ENCODE peak calls at places on chromosomes 2 and 18, in eight cellular contexts. E is SW480; A is bronchial epithelial cell; T is endothelial cell of umbilical vein; P is left colon; W is hypothalamus; K is ACHN; Z is stimulated activated CD4-positive, alpha-beta T cell treated with anti-CD3 and anti-CD28 coated beads, TNF-alpha, amount 100 ng/mL, for 48 hours. F is an unnamed sample.

GRCh38 chr2:48195168-48195567 is 288.9 kb upstream of the FBXO11 start:
- DNase-seq in W (no peak), K (no peak), P (no peak), E (no peak), A (no peak), T (no peak), Z (no peak), F (no peak)

GRCh38 chr2:137467246-137467862 is 496.9 kb upstream of the HNMT start:
- DNase-seq in Z (no peak), E (peak), K (peak), W (no peak), A (peak), P (peak), T (peak), F (no peak)

GRCh38 chr2:159606287-159606686 is 10.1 kb downstream of the BAZ2B start:
- DNase-seq in Z (no peak), E (no peak), W (no peak), P (no peak), T (no peak), K (no peak), A (no peak), F (no peak)

GRCh38 chr18:29979884-29980283 is 1062.7 kb downstream of the DSC3 start:
- DNase-seq in Z (no peak), K (peak), P (no peak), W (no peak), E (no peak), T (no peak), A (no peak), F (no peak)

GRCh38 chr18:51803029-51803428 is 537.0 kb upstream of the DCC start:
- DNase-seq in T (no peak), E (no peak), W (no peak), Z (no peak), P (no peak), A (no peak), K (no peak), F (no peak)

GRCh38 chr18:22505136-22505535 is 87.4 kb upstream of the CTAGE1 start:
- DNase-seq in W (no peak), E (no peak), A (peak), K (no peak), T (peak), P (no peak), Z (no peak), F (no peak)

GRCh38 chr2:54461251-54461650 is 5.1 kb downstream of the SPTBN1 start:
- DNase-seq in K (no peak), P (no peak), E (no peak), Z (no peak), W (no peak), A (peak), T (no peak), F (no peak)

GRCh38 chr2:176479961-176480360 is 210.7 kb downstream of the MTX2 start:
- DNase-seq in A (no peak), P (no peak), K (no peak), T (no peak), W (no peak), Z (no peak), E (no peak), F (no peak)

GRCh38 chr18:70490008-70490933 is 201.4 kb downstream of the SOCS6 start:
- DNase-seq in W (no peak), K (peak), T (peak), E (peak), A (peak), Z (no peak), P (peak), F (no peak)

GRCh38 chr18:25326231-25327042 is 25.5 kb downstream of the ZNF521 start:
- DNase-seq in T (no peak), Z (no peak), E (no peak), P (no peak), A (no peak), W (no peak), K (no peak), F (no peak)

GRCh38 chr18:14974576-14974975 is 226.6 kb downstream of the ANKRD30B start:
- DNase-seq in E (peak), T (peak), P (no peak), W (no peak), A (peak), K (peak), Z (no peak), F (no peak)

GRCh38 chr18:76376668-76377358 is 118.2 kb downstream of the ZNF516 start:
- DNase-seq in E (no peak), W (no peak), A (peak), T (no peak), P (no peak), Z (no peak), K (no peak), F (no peak)

GRCh38 chr2:127874378-127875271 is 11.1 kb downstream of the AMMECR1L start:
- DNase-seq in Z (no peak), E (no peak), K (no peak), A (no peak), W (no peak), T (no peak), P (no peak), F (no peak)

GRCh38 chr2:218402911-218403411 is 3.3 kb downstream of the CTDSP1 start:
- DNase-seq in T (no peak), Z (no peak), P (no peak), W (no peak), E (no peak), K (no peak), A (no peak), F (no peak)

GRCh38 chr2:229235136-229235914 is 35.8 kb downstream of the PID1 start:
- DNase-seq in E (no peak), Z (no peak), P (peak), W (no peak), T (no peak), A (peak), K (no peak), F (no peak)

GRCh38 chr18:25076980-25077780 is 274.8 kb downstream of the ZNF521 start:
- DNase-seq in T (peak), P (no peak), E (no peak), Z (no peak), A (no peak), K (no peak), W (no peak), F (no peak)

GRCh38 chr2:241741016-241741415 is 6.6 kb downstream of the D2HGDH start:
- DNase-seq in Z (no peak), P (no peak), W (no peak), T (no peak), A (peak), K (peak), E (peak), F (no peak)

GRCh38 chr2:10541081-10541480 is 93.0 kb upstream of the ODC1 start:
- DNase-seq in Z (no peak), W (no peak), A (no peak), T (no peak), P (no peak), K (no peak), E (no peak), F (no peak)

GRCh38 chr18:45861926-45862325 is 36.5 kb downstream of the SIGLEC15 start:
- DNase-seq in T (no peak), K (no peak), W (no peak), P (no peak), Z (no peak), E (no peak), A (no peak), F (no peak)

GRCh38 chr2:108393197-108393596 is 15.4 kb downstream of the SULT1C4 start:
- DNase-seq in K (no peak), A (no peak), E (no peak), W (no peak), P (no peak), T (no peak), Z (no peak), F (no peak)

GRCh38 chr2:4269885-4270284 is 566.5 kb downstream of the DCDC2C start:
- DNase-seq in T (no peak), A (no peak), K (no peak), W (no peak), Z (no peak), E (no peak), P (no peak), F (no peak)

GRCh38 chr18:24014986-24015896 is 687 bp downstream of the TTC39C start:
- DNase-seq in A (no peak), W (no peak), P (peak), T (peak), K (peak), E (peak), Z (no peak), F (peak)

GRCh38 chr2:115118306-115118705 is 675.9 kb downstream of the DPP10 start:
- DNase-seq in Z (no peak), P (no peak), T (no peak), W (no peak), K (no peak), A (no peak), E (no peak), F (no peak)

GRCh38 chr2:101871480-101871879 is 120.3 kb upstream of the IL1R2 start:
- DNase-seq in K (no peak), P (no peak), A (no peak), T (no peak), E (no peak), W (no peak), Z (no peak), F (no peak)

GRCh38 chr2:69980408-69980807 is 19.0 kb upstream of the ASPRV1 start:
- DNase-seq in K (no peak), A (no peak), W (no peak), P (no peak), E (no peak), T (no peak), Z (no peak), F (no peak)

GRCh38 chr2:178208817-178209216 is 14.5 kb downstream of the OSBPL6 start:
- DNase-seq in E (no peak), Z (no peak), K (peak), P (no peak), W (no peak), T (no peak), A (no peak), F (no peak)

GRCh38 chr2:242019344-242019743 is 149.8 kb downstream of the RTP5 start:
- DNase-seq in Z (no peak), W (no peak), T (no peak), E (no peak), A (no peak), P (no peak), K (no peak), F (peak)

GRCh38 chr18:22223263-22223960 is 54.0 kb downstream of the GATA6 start:
- DNase-seq in T (peak), K (peak), P (peak), Z (no peak), E (peak), W (no peak), A (peak), F (peak)

GRCh38 chr18:25231327-25231691 is 120.7 kb downstream of the ZNF521 start:
- DNase-seq in W (no peak), E (no peak), Z (no peak), K (no peak), A (no peak), T (no peak), P (no peak), F (no peak)